ENCODE peak calls at places on chromosomes 2 and 18, in six cellular contexts. One of them, this sample, is unnamed.

GRCh38 chr2:58971511-58971910 is 730.4 kb upstream of the FANCL start:
- DNase-seq in fibroblast of villous mesenchyme: no peak
- DNase-seq in upper lobe of right lung: no peak
- DNase-seq in NCI-H748 treated with DMSO at 0.1 percent for 48 hours: no peak
- DNase-seq in NCI-H774: no peak
- DNase-seq in NCI-H2171 treated with DMSO at 0.1 percent for 48 hours: no peak
- DNase-seq in this sample: no peak

GRCh38 chr2:102301867-102302362 is 9.4 kb upstream of the IL1RL1 start:
- DNase-seq in NCI-H774: no peak
- DNase-seq in fibroblast of villous mesenchyme: peak
- DNase-seq in NCI-H748 treated with DMSO at 0.1 percent for 48 hours: no peak
- DNase-seq in upper lobe of right lung: no peak
- DNase-seq in NCI-H2171 treated with DMSO at 0.1 percent for 48 hours: no peak
- DNase-seq in this sample: peak

GRCh38 chr2:180520206-180520605 is 460.2 kb upstream of the UBE2E3 start:
- DNase-seq in NCI-H774: peak
- DNase-seq in upper lobe of right lung: no peak
- DNase-seq in NCI-H748 treated with DMSO at 0.1 percent for 48 hours: peak
- DNase-seq in NCI-H2171 treated with DMSO at 0.1 percent for 48 hours: no peak
- DNase-seq in fibroblast of villous mesenchyme: no peak
- DNase-seq in this sample: no peak

GRCh38 chr18:7926526-7926925 is 359.4 kb downstream of the PTPRM start:
- DNase-seq in upper lobe of right lung: no peak
- DNase-seq in NCI-H774: peak
- DNase-seq in fibroblast of villous mesenchyme: no peak
- DNase-seq in NCI-H2171 treated with DMSO at 0.1 percent for 48 hours: peak
- DNase-seq in NCI-H748 treated with DMSO at 0.1 percent for 48 hours: peak
- DNase-seq in this sample: no peak

GRCh38 chr2:142869461-142870106 is 7.9 kb upstream of the KYNU start:
- DNase-seq in NCI-H748 treated with DMSO at 0.1 percent for 48 hours: no peak
- DNase-seq in NCI-H2171 treated with DMSO at 0.1 percent for 48 hours: no peak
- DNase-seq in NCI-H774: no peak
- DNase-seq in upper lobe of right lung: no peak
- DNase-seq in fibroblast of villous mesenchyme: no peak
- DNase-seq in this sample: no peak

GRCh38 chr2:149653831-149654445 is 66.4 kb upstream of the MMADHC start:
- DNase-seq in NCI-H748 treated with DMSO at 0.1 percent for 48 hours: no peak
- DNase-seq in fibroblast of villous mesenchyme: no peak
- DNase-seq in NCI-H2171 treated with DMSO at 0.1 percent for 48 hours: no peak
- DNase-seq in NCI-H774: no peak
- DNase-seq in upper lobe of right lung: no peak
- DNase-seq in this sample: no peak

GRCh38 chr2:6454286-6454990 is 411.3 kb downstream of the CMPK2 start:
- DNase-seq in NCI-H774: no peak
- DNase-seq in NCI-H748 treated with DMSO at 0.1 percent for 48 hours: no peak
- DNase-seq in upper lobe of right lung: no peak
- DNase-seq in NCI-H2171 treated with DMSO at 0.1 percent for 48 hours: peak
- DNase-seq in fibroblast of villous mesenchyme: peak
- DNase-seq in this sample: no peak

GRCh38 chr18:57359433-57359832 is 7.1 kb downstream of the ST8SIA3 start:
- DNase-seq in NCI-H774: no peak
- DNase-seq in upper lobe of right lung: no peak
- DNase-seq in NCI-H2171 treated with DMSO at 0.1 percent for 48 hours: no peak
- DNase-seq in fibroblast of villous mesenchyme: no peak
- DNase-seq in NCI-H748 treated with DMSO at 0.1 percent for 48 hours: no peak
- DNase-seq in this sample: no peak

GRCh38 chr18:47235096-47235495 is 16.4 kb downstream of the SKOR2 start:
- DNase-seq in NCI-H2171 treated with DMSO at 0.1 percent for 48 hours: no peak
- DNase-seq in fibroblast of villous mesenchyme: no peak
- DNase-seq in NCI-H774: no peak
- DNase-seq in NCI-H748 treated with DMSO at 0.1 percent for 48 hours: no peak
- DNase-seq in upper lobe of right lung: no peak
- DNase-seq in this sample: no peak

GRCh38 chr2:188291142-188291616 is 495 bp upstream of the GULP1 start:
- DNase-seq in NCI-H774: no peak
- DNase-seq in upper lobe of right lung: peak
- DNase-seq in NCI-H748 treated with DMSO at 0.1 percent for 48 hours: no peak
- DNase-seq in NCI-H2171 treated with DMSO at 0.1 percent for 48 hours: no peak
- DNase-seq in fibroblast of villous mesenchyme: peak
- DNase-seq in this sample: no peak

GRCh38 chr2:181738074-181738473 is 57.8 kb upstream of the NEUROD1 start:
- DNase-seq in upper lobe of right lung: no peak
- DNase-seq in NCI-H2171 treated with DMSO at 0.1 percent for 48 hours: peak
- DNase-seq in NCI-H774: no peak
- DNase-seq in NCI-H748 treated with DMSO at 0.1 percent for 48 hours: no peak
- DNase-seq in fibroblast of villous mesenchyme: peak
- DNase-seq in this sample: no peak

GRCh38 chr2:35827086-35827485 is 528.5 kb upstream of the CRIM1 start:
- DNase-seq in NCI-H2171 treated with DMSO at 0.1 percent for 48 hours: no peak
- DNase-seq in NCI-H774: no peak
- DNase-seq in fibroblast of villous mesenchyme: no peak
- DNase-seq in upper lobe of right lung: no peak
- DNase-seq in NCI-H748 treated with DMSO at 0.1 percent for 48 hours: no peak
- DNase-seq in this sample: no peak

GRCh38 chr2:19838616-19839015 is 63.2 kb downstream of the TTC32 start:
- DNase-seq in NCI-H2171 treated with DMSO at 0.1 percent for 48 hours: no peak
- DNase-seq in fibroblast of villous mesenchyme: no peak
- DNase-seq in NCI-H748 treated with DMSO at 0.1 percent for 48 hours: no peak
- DNase-seq in NCI-H774: no peak
- DNase-seq in upper lobe of right lung: no peak
- DNase-seq in this sample: no peak

GRCh38 chr18:46809145-46809544 is 52.3 kb upstream of the ST8SIA5 start:
- DNase-seq in upper lobe of right lung: no peak
- DNase-seq in fibroblast of villous mesenchyme: no peak
- DNase-seq in NCI-H748 treated with DMSO at 0.1 percent for 48 hours: no peak
- DNase-seq in NCI-H774: no peak
- DNase-seq in NCI-H2171 treated with DMSO at 0.1 percent for 48 hours: no peak
- DNase-seq in this sample: no peak

GRCh38 chr2:234451852-234452625 is 44.8 kb downstream of the ARL4C start:
- DNase-seq in NCI-H774: no peak
- DNase-seq in NCI-H748 treated with DMSO at 0.1 percent for 48 hours: no peak
- DNase-seq in upper lobe of right lung: no peak
- DNase-seq in fibroblast of villous mesenchyme: peak
- DNase-seq in NCI-H2171 treated with DMSO at 0.1 percent for 48 hours: no peak
- DNase-seq in this sample: no peak

GRCh38 chr2:166234112-166234846 is 106.5 kb upstream of the SCN1A start:
- DNase-seq in NCI-H2171 treated with DMSO at 0.1 percent for 48 hours: no peak
- DNase-seq in NCI-H748 treated with DMSO at 0.1 percent for 48 hours: no peak
- DNase-seq in fibroblast of villous mesenchyme: peak
- DNase-seq in upper lobe of right lung: no peak
- DNase-seq in NCI-H774: no peak
- DNase-seq in this sample: no peak

GRCh38 chr2:219538488-219539294 is 4.9 kb downstream of the CHPF start:
- DNase-seq in NCI-H2171 treated with DMSO at 0.1 percent for 48 hours: no peak
- DNase-seq in fibroblast of villous mesenchyme: no peak
- DNase-seq in upper lobe of right lung: no peak
- DNase-seq in NCI-H748 treated with DMSO at 0.1 percent for 48 hours: no peak
- DNase-seq in NCI-H774: no peak
- DNase-seq in this sample: no peak

GRCh38 chr2:46062637-46063412 is 234.4 kb upstream of the EPAS1 start:
- DNase-seq in NCI-H2171 treated with DMSO at 0.1 percent for 48 hours: peak
- DNase-seq in fibroblast of villous mesenchyme: peak
- DNase-seq in NCI-H774: peak
- DNase-seq in upper lobe of right lung: peak
- DNase-seq in NCI-H748 treated with DMSO at 0.1 percent for 48 hours: peak
- DNase-seq in this sample: peak

GRCh38 chr2:207871911-207872310 is 102.2 kb upstream of the FZD5 start:
- DNase-seq in upper lobe of right lung: no peak
- DNase-seq in fibroblast of villous mesenchyme: no peak
- DNase-seq in NCI-H748 treated with DMSO at 0.1 percent for 48 hours: no peak
- DNase-seq in NCI-H774: no peak
- DNase-seq in NCI-H2171 treated with DMSO at 0.1 percent for 48 hours: no peak
- DNase-seq in this sample: no peak

GRCh38 chr2:33494877-33495641 is 18.6 kb downstream of the RASGRP3 start:
- DNase-seq in NCI-H748 treated with DMSO at 0.1 percent for 48 hours: no peak
- DNase-seq in upper lobe of right lung: no peak
- DNase-seq in NCI-H2171 treated with DMSO at 0.1 percent for 48 hours: no peak
- DNase-seq in NCI-H774: no peak
- DNase-seq in fibroblast of villous mesenchyme: no peak
- DNase-seq in this sample: no peak

GRCh38 chr2:150211164-150211631 is 276.3 kb downstream of the RND3 start:
- DNase-seq in NCI-H748 treated with DMSO at 0.1 percent for 48 hours: no peak
- DNase-seq in NCI-H774: no peak
- DNase-seq in NCI-H2171 treated with DMSO at 0.1 percent for 48 hours: no peak
- DNase-seq in upper lobe of right lung: no peak
- DNase-seq in fibroblast of villous mesenchyme: peak
- DNase-seq in this sample: no peak

GRCh38 chr2:19886261-19886660 is 15.5 kb downstream of the TTC32 start:
- DNase-seq in upper lobe of right lung: no peak
- DNase-seq in NCI-H748 treated with DMSO at 0.1 percent for 48 hours: no peak
- DNase-seq in NCI-H2171 treated with DMSO at 0.1 percent for 48 hours: no peak
- DNase-seq in fibroblast of villous mesenchyme: no peak
- DNase-seq in NCI-H774: no peak
- DNase-seq in this sample: no peak

GRCh38 chr2:197209742-197210408 is 100.7 kb downstream of the ANKRD44 start:
- DNase-seq in upper lobe of right lung: peak
- DNase-seq in fibroblast of villous mesenchyme: no peak
- DNase-seq in NCI-H774: no peak
- DNase-seq in NCI-H2171 treated with DMSO at 0.1 percent for 48 hours: no peak
- DNase-seq in NCI-H748 treated with DMSO at 0.1 percent for 48 hours: no peak
- DNase-seq in this sample: peak

GRCh38 chr2:122478773-122479172 is 723.3 kb downstream of the TSN start:
- DNase-seq in fibroblast of villous mesenchyme: no peak
- DNase-seq in NCI-H2171 treated with DMSO at 0.1 percent for 48 hours: no peak
- DNase-seq in NCI-H748 treated with DMSO at 0.1 percent for 48 hours: no peak
- DNase-seq in upper lobe of right lung: no peak
- DNase-seq in NCI-H774: no peak
- DNase-seq in this sample: no peak

GRCh38 chr2:222052934-222053367 is 245.8 kb downstream of the PAX3 start:
- DNase-seq in NCI-H748 treated with DMSO at 0.1 percent for 48 hours: peak
- DNase-seq in upper lobe of right lung: no peak
- DNase-seq in fibroblast of villous mesenchyme: no peak
- DNase-seq in NCI-H774: peak
- DNase-seq in NCI-H2171 treated with DMSO at 0.1 percent for 48 hours: peak
- DNase-seq in this sample: no peak

GRCh38 chr2:29223851-29224692 is 108.9 kb downstream of the CLIP4 start:
- DNase-seq in fibroblast of villous mesenchyme: peak
- DNase-seq in NCI-H748 treated with DMSO at 0.1 percent for 48 hours: no peak
- DNase-seq in NCI-H774: no peak
- DNase-seq in upper lobe of right lung: peak
- DNase-seq in NCI-H2171 treated with DMSO at 0.1 percent for 48 hours: peak
- DNase-seq in this sample: no peak

GRCh38 chr2:223779877-223780276 is 57.5 kb downstream of the AP1S3 start:
- DNase-seq in NCI-H748 treated with DMSO at 0.1 percent for 48 hours: no peak
- DNase-seq in fibroblast of villous mesenchyme: no peak
- DNase-seq in upper lobe of right lung: no peak
- DNase-seq in NCI-H774: no peak
- DNase-seq in NCI-H2171 treated with DMSO at 0.1 percent for 48 hours: peak
- DNase-seq in this sample: peak

This sample was measured in effector memory CD4-positive, alpha-beta T cell.